ENCODE peak calls at places on chromosomes 2 and 18, in eight cellular contexts. Y is fibroblast of the conjunctiva; D is HS-27A; O is activated CD8-positive, alpha-beta memory T cell treated with anti-CD3 and anti-CD28 coated beads, Interleukin-2, amount 50 U/mL, for 48 hours; U is NCI-H1694; T is stimulated activated CD4-positive, alpha-beta T cell treated with anti-CD3 and anti-CD28 coated beads, Interleukin-15, amount 100 ng/mL, for 24 hours; C is EL; P is activated CD4-positive, alpha-beta T cell treated with anti-CD3 and anti-CD28 coated beads, Interleukin-2, amount 10 ng/mL, durations not matched to agents 7 days and 5 days. Q is an unnamed sample.
A peak's percentile ranks its signal among the peaks of the same experiment; 100 is the strongest.

GRCh38 chr2:189129971-189130370 is 49.6 kb downstream of the COL5A2 start:
- DNase-seq in C (peak; percentile 91), T (no peak), D (peak; percentile 62), P (no peak), U (no peak), O (no peak), Y (no peak), Q (no peak)

GRCh38 chr2:197161738-197162137 is 148.8 kb downstream of the ANKRD44 start:
- DNase-seq in C (no peak), D (no peak), T (no peak), P (no peak), O (no peak), Y (no peak), U (no peak), Q (no peak)

GRCh38 chr2:6368271-6368670 is 497.4 kb downstream of the CMPK2 start:
- DNase-seq in U (no peak), P (no peak), C (peak; percentile 1), T (no peak), Y (no peak), D (no peak), O (no peak), Q (no peak)

GRCh38 chr2:234247453-234248180 is 197.1 kb downstream of the SPP2 start:
- DNase-seq in Y (no peak), D (no peak), P (no peak), C (no peak), U (no peak), O (no peak), T (no peak), Q (no peak)

GRCh38 chr2:20599861-20600461 is 50.9 kb downstream of the HS1BP3 start:
- DNase-seq in O (no peak), P (no peak), T (no peak), D (no peak), C (no peak), U (no peak), Y (no peak), Q (no peak)

GRCh38 chr2:38873763-38874162 is 2.0 kb downstream of the DHX57 start:
- DNase-seq in O (no peak), T (no peak), U (no peak), P (no peak), D (no peak), C (no peak), Y (no peak), Q (no peak)

GRCh38 chr18:78812067-78812466 is 167.6 kb upstream of the SALL3 start:
- DNase-seq in O (no peak), U (no peak), C (no peak), P (no peak), D (no peak), T (no peak), Y (no peak), Q (no peak)

GRCh38 chr2:62456721-62457539 is 49.1 kb downstream of the TMEM17 start:
- DNase-seq in C (peak; percentile 77), P (peak; percentile 59), Y (no peak), U (peak; percentile 54), T (peak; percentile 78), O (peak; percentile 88), D (peak; percentile 26), Q (peak; percentile 94)

GRCh38 chr2:177692828-177693269 is 300.3 kb downstream of the AGPS start:
- DNase-seq in O (no peak), D (no peak), Y (no peak), P (no peak), U (no peak), C (peak; percentile 10), T (no peak), Q (no peak)

GRCh38 chr18:10406172-10406663 is 48.2 kb upstream of the APCDD1 start:
- DNase-seq in D (no peak), P (no peak), Y (no peak), O (no peak), U (no peak), C (no peak), T (no peak), Q (no peak)

GRCh38 chr2:74045454-74045853 is 60.7 kb downstream of the TET3 start:
- DNase-seq in C (peak; percentile 65), P (no peak), O (peak; percentile 36), Y (no peak), U (no peak), T (no peak), D (no peak), Q (peak; percentile 80)

GRCh38 chr2:98348066-98348561 is 1.9 kb downstream of the CNGA3 start:
- DNase-seq in Y (no peak), C (no peak), P (no peak), T (no peak), U (peak; percentile 75), O (no peak), D (no peak), Q (no peak)

GRCh38 chr18:53906681-53907080 is 317.8 kb downstream of the MBD2 start:
- DNase-seq in D (peak; percentile 36), C (peak; percentile 2), T (no peak), O (no peak), Y (no peak), P (no peak), U (no peak), Q (no peak)

GRCh38 chr2:174158003-174158402 is 90.3 kb downstream of the OLA1 start:
- DNase-seq in T (peak; percentile 22), Y (peak; percentile 13), U (peak; percentile 10), O (no peak), C (peak; percentile 39), D (no peak), P (peak; percentile 52), Q (no peak)

GRCh38 chr2:108383146-108383830 is 5.5 kb downstream of the SULT1C4 start:
- DNase-seq in T (no peak), Y (no peak), D (no peak), C (peak; percentile 29), P (no peak), U (no peak), O (no peak), Q (no peak)

GRCh38 chr2:1680222-1681016 is 63.9 kb downstream of the PXDN start:
- DNase-seq in P (no peak), Y (no peak), U (no peak), T (no peak), O (no peak), C (no peak), D (no peak), Q (no peak)

GRCh38 chr2:136051001-136051724 is 65.7 kb upstream of the DARS1 start:
- DNase-seq in O (no peak), D (no peak), Y (no peak), U (no peak), P (peak; percentile 33), T (no peak), C (no peak), Q (no peak)

GRCh38 chr2:126886201-126886905 is 12.3 kb upstream of the TEX51 start:
- DNase-seq in U (no peak), C (peak; percentile 37), P (peak; percentile 55), T (peak; percentile 79), O (peak; percentile 88), Y (peak; percentile 23), D (no peak), Q (peak; percentile 85)

GRCh38 chr2:220891405-220891804 is 680.7 kb downstream of the EPHA4 start:
- DNase-seq in T (no peak), Y (peak; percentile 62), D (peak; percentile 67), P (no peak), U (no peak), C (peak; percentile 93), O (no peak), Q (no peak)

GRCh38 chr2:207206001-207206400 is 40.3 kb upstream of the KLF7 start:
- DNase-seq in T (no peak), Y (no peak), O (no peak), P (no peak), D (no peak), U (no peak), C (no peak), Q (no peak)

GRCh38 chr2:22634167-22634566 is 750.8 kb upstream of the KLHL29 start:
- DNase-seq in P (no peak), C (no peak), Y (no peak), U (no peak), O (no peak), T (no peak), D (no peak), Q (no peak)